ENCODE peak calls at places on chromosomes 4 and X, in nine cellular contexts. S is cardiac muscle cell; V is mesenchymal stem cell; F is RWPE1; D is fibroblast of lung; B is CD4-positive, CD25-positive, alpha-beta regulatory T cell; T is thoracic aorta; Q is WERI-Rb-1; W is caudate nucleus. R is an unnamed sample.

GRCh38 chr4:16991455-16991854 is 93.0 kb upstream of the LDB2 start:
- DNase-seq in S (no peak), V (no peak), F (no peak), D (no peak), B (no peak), T (no peak), Q (no peak), W (no peak), R (no peak)

GRCh38 chrX:3811331-3812311 is 98.2 kb upstream of the PRKX start:
- DNase-seq in S (peak), V (peak), F (no peak), D (peak), B (peak), T (no peak), Q (peak), W (peak), R (peak)

GRCh38 chr4:183443609-183444148 is 757 bp upstream of the CDKN2AIP start:
- DNase-seq in S (no peak), V (no peak), F (no peak), D (no peak), B (peak), T (peak), Q (peak), W (peak), R (peak)

GRCh38 chrX:21655901-21656586 is 2.1 kb downstream of the KLHL34 start:
- DNase-seq in S (no peak), V (no peak), F (no peak), D (no peak), B (no peak), T (no peak), Q (no peak), W (no peak), R (no peak)

GRCh38 chr4:133921280-133922195 is 280.1 kb downstream of the PABPC4L start:
- DNase-seq in S (peak), V (peak), F (no peak), D (peak), B (no peak), T (no peak), Q (peak), W (no peak), R (no peak)

GRCh38 chr4:13700196-13701140 is 72.9 kb upstream of the BOD1L1 start:
- DNase-seq in S (no peak), V (no peak), F (no peak), D (peak), B (no peak), T (no peak), Q (no peak), W (no peak), R (no peak)

GRCh38 chr4:108889696-108890475 is 127.0 kb upstream of the ETNPPL start:
- DNase-seq in S (no peak), V (peak), F (no peak), D (no peak), B (no peak), T (no peak), Q (no peak), W (no peak), R (no peak)

GRCh38 chr4:111400736-111401135 is 744.5 kb upstream of the FAM241A start:
- DNase-seq in S (peak), V (peak), F (no peak), D (peak), B (no peak), T (no peak), Q (no peak), W (peak), R (no peak)

GRCh38 chrX:69107747-69108410 is 57.4 kb downstream of the PJA1 start:
- DNase-seq in S (peak), V (no peak), F (no peak), D (no peak), B (no peak), T (no peak), Q (no peak), W (no peak), R (no peak)

GRCh38 chrX:28609917-28610613 is 22.8 kb downstream of the IL1RAPL1 start:
- DNase-seq in S (no peak), V (no peak), F (no peak), D (no peak), B (no peak), T (no peak), Q (no peak), W (no peak), R (no peak)

GRCh38 chr4:70515342-70516245 is 2.8 kb upstream of the AMTN start:
- DNase-seq in S (no peak), V (no peak), F (peak), D (no peak), B (no peak), T (no peak), Q (no peak), W (no peak), R (no peak)

GRCh38 chr4:81215219-81215892 is at the start of gene PRKG2:
- DNase-seq in S (peak), V (no peak), F (no peak), D (peak), B (no peak), T (no peak), Q (peak), W (no peak), R (no peak)

GRCh38 chrX:65392284-65392683 is 142.3 kb downstream of the LAS1L start:
- DNase-seq in S (no peak), V (no peak), F (no peak), D (no peak), B (no peak), T (no peak), Q (no peak), W (no peak), R (no peak)

GRCh38 chr4:5524900-5525299 is 183.5 kb downstream of the EVC2 start:
- DNase-seq in S (no peak), V (peak), F (no peak), D (peak), B (no peak), T (no peak), Q (peak), W (no peak), R (no peak)

GRCh38 chr4:100106982-100107381 is 83.3 kb downstream of the DDIT4L start:
- DNase-seq in S (no peak), V (no peak), F (no peak), D (no peak), B (peak), T (no peak), Q (no peak), W (no peak), R (no peak)

GRCh38 chrX:104315555-104315954 is 60.8 kb upstream of the ESX1 start:
- DNase-seq in S (no peak), V (peak), F (peak), D (peak), B (no peak), T (no peak), Q (no peak), W (no peak), R (no peak)

GRCh38 chr4:164931551-164932324 is 45.7 kb downstream of the TRIM61 start:
- DNase-seq in S (no peak), V (no peak), F (peak), D (no peak), B (no peak), T (no peak), Q (no peak), W (no peak), R (no peak)

GRCh38 chrX:135410861-135411627 is 10.7 kb upstream of the SMIM10L2A start:
- DNase-seq in S (no peak), V (no peak), F (no peak), D (no peak), B (no peak), T (no peak), Q (no peak), W (no peak), R (no peak)

GRCh38 chr4:147633643-147634042 is 16.4 kb downstream of the TMEM184C start:
- DNase-seq in S (no peak), V (no peak), F (no peak), D (no peak), B (no peak), T (no peak), Q (no peak), W (no peak), R (no peak)

GRCh38 chr4:87553182-87553581 is 24.0 kb upstream of the SPARCL1 start:
- DNase-seq in S (no peak), V (no peak), F (no peak), D (no peak), B (no peak), T (no peak), Q (no peak), W (no peak), R (no peak)

GRCh38 chr4:179372242-179372641 is 1930.0 kb upstream of the AGA start:
- DNase-seq in S (no peak), V (no peak), F (no peak), D (no peak), B (no peak), T (no peak), Q (no peak), W (no peak), R (no peak)

GRCh38 chrX:103730746-103731508 is 20.2 kb downstream of the TMEM31 start:
- DNase-seq in S (no peak), V (peak), F (peak), D (peak), B (no peak), T (no peak), Q (no peak), W (no peak), R (no peak)

GRCh38 chr4:10743357-10743756 is 58.8 kb upstream of the CLNK start:
- DNase-seq in S (no peak), V (no peak), F (no peak), D (no peak), B (no peak), T (no peak), Q (no peak), W (no peak), R (no peak)

GRCh38 chr4:76658231-76659102 is 223.4 kb downstream of the SHROOM3 start:
- DNase-seq in S (no peak), V (peak), F (peak), D (peak), B (no peak), T (no peak), Q (no peak), W (no peak), R (no peak)

GRCh38 chr4:7660176-7660540 is 225.4 kb upstream of the PSAPL1 start:
- DNase-seq in S (no peak), V (no peak), F (no peak), D (no peak), B (no peak), T (no peak), Q (no peak), W (no peak), R (no peak)
- H3K27ac ChIP-seq in S (no peak), V (no peak), F (no peak), D (no peak), B (no peak), T (no peak), Q (no peak), W (no peak), R (no peak)

GRCh38 chr4:152843476-152844107 is 63.8 kb downstream of the ARFIP1 start:
- DNase-seq in S (no peak), V (peak), F (no peak), D (no peak), B (no peak), T (no peak), Q (peak), W (no peak), R (no peak)
- H3K27ac ChIP-seq in S (no peak), V (no peak), F (no peak), D (no peak), B (no peak), T (no peak), Q (peak), W (no peak), R (no peak)

DNA sequence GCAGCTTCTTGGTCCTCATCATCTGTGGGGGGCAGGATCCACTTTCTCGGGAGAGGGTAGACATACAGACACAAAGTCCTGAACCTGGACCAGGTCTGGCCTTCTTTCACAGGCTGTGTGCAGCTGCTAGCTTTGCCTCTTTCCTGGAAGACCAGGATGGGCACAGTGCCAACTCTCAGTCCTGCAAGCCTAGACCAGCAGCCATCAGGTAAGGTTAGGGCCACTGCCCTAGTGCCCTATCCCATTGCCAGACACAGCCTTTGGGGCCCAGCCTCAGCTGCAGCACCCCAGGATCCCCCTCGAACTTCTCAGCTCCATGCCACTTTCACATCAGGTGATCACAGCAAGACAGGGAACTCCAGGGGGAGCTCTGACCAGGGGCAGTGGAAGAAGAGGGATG is 38.4 kb downstream of the ZNF185 start:
- DNase-seq in S (no peak), V (no peak), F (no peak), D (no peak), B (no peak), T (no peak), Q (no peak), W (no peak), R (no peak)
- H3K27ac ChIP-seq in S (no peak), V (no peak), F (no peak), D (no peak), B (no peak), T (no peak), Q (no peak), W (no peak), R (no peak)

GRCh38 chr4:52995341-52996030 is 133.4 kb downstream of the RASL11B start:
- DNase-seq in S (no peak), V (peak), F (no peak), D (no peak), B (no peak), T (no peak), Q (no peak), W (no peak), R (no peak)
- H3K27ac ChIP-seq in S (peak), V (no peak), F (no peak), D (peak), B (no peak), T (peak), Q (no peak), W (no peak), R (no peak)

DNA sequence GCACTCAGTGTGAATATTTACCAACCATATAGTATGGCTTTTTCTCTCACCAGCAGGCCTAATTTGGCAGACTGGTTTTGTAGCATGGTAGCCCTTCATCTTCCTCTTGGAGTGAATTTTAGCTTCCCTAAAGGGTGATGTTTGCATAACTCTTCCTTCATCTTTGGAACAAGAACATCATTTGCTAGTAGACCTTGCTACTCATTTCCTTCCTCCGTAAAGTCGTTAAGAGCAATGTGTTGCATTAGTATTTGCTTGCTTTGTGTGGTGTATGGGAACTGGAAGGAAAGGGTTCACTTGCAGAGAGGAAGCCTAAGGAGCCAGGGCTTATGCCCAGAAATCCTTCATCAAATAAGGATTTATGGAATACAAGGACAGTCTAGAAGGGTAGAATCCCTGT is 50.2 kb upstream of the PGRMC2 start:
- DNase-seq in S (no peak), V (no peak), F (no peak), D (no peak), B (no peak), T (no peak), Q (no peak), W (no peak), R (no peak)
- H3K27ac ChIP-seq in S (no peak), V (no peak), F (no peak), D (no peak), B (no peak), T (no peak), Q (no peak), W (no peak), R (no peak)

GRCh38 chr4:3770323-3771166 is 4.4 kb downstream of the ADRA2C start:
- DNase-seq in S (no peak), V (no peak), F (no peak), D (no peak), B (no peak), T (no peak), Q (peak), W (no peak), R (no peak)
- H3K27ac ChIP-seq in S (no peak), V (no peak), F (no peak), D (no peak), B (no peak), T (peak), Q (peak), W (peak), R (no peak)

GRCh38 chrX:16882188-16882587 is 12.0 kb upstream of the RBBP7 start:
- DNase-seq in S (no peak), V (peak), F (no peak), D (peak), B (peak), T (no peak), Q (peak), W (peak), R (peak)
- H3K27ac ChIP-seq in S (no peak), V (no peak), F (peak), D (no peak), B (no peak), T (no peak), Q (no peak), W (no peak), R (no peak)

R was measured in substantia nigra.